ENCODE peak calls at places on chromosome X, in ten cellular contexts. Z is psoas muscle; F is COLO829; J is prostate gland; I is upper lobe of right lung; P is naive thymus-derived CD8-positive, alpha-beta T cell; M is mammary epithelial cell; W is substantia nigra; K is NCI-H2081; A is NCI-H446. V is an unnamed sample.

GRCh38 chrX:31314921-31315320 is 243.1 kb upstream of the FTHL17 start:
- DNase-seq in Z (no peak), F (no peak), J (no peak), I (no peak), P (no peak), M (no peak), W (no peak), K (no peak), A (no peak), V (no peak)

GRCh38 chrX:114508836-114509235 is 75.0 kb upstream of the HTR2C start:
- DNase-seq in Z (no peak), F (peak), J (no peak), I (no peak), P (no peak), M (no peak), W (no peak), K (no peak), A (no peak), V (no peak)

GRCh38 chrX:2463973-2464676 is 36.7 kb downstream of the DHRSX start:
- DNase-seq in Z (no peak), F (no peak), J (no peak), I (no peak), P (peak), M (no peak), W (no peak), K (no peak), A (no peak), V (no peak)

GRCh38 chrX:72461766-72462165 is 110.9 kb downstream of the HDAC8 start:
- DNase-seq in Z (no peak), F (peak), J (no peak), I (no peak), P (no peak), M (peak), W (no peak), K (no peak), A (no peak), V (peak)

GRCh38 chrX:123731258-123731986 is 1.4 kb downstream of the THOC2 start:
- DNase-seq in Z (no peak), F (no peak), J (no peak), I (peak), P (no peak), M (no peak), W (no peak), K (no peak), A (no peak), V (peak)

GRCh38 chrX:100928660-100929613 is at the start of gene XKRX:
- DNase-seq in Z (peak), F (no peak), J (peak), I (peak), P (peak), M (peak), W (no peak), K (peak), A (no peak), V (peak)

GRCh38 chrX:30196322-30196721 is 19.0 kb upstream of the MAGEB2 start:
- DNase-seq in Z (no peak), F (peak), J (no peak), I (no peak), P (no peak), M (peak), W (no peak), K (peak), A (no peak), V (no peak)

GRCh38 chrX:10043386-10043785 is 76.2 kb downstream of the CLDN34 start:
- DNase-seq in Z (no peak), F (no peak), J (no peak), I (no peak), P (no peak), M (no peak), W (no peak), K (no peak), A (no peak), V (no peak)

GRCh38 chrX:2541603-2542002 is 40.8 kb upstream of the DHRSX start:
- DNase-seq in Z (no peak), F (no peak), J (no peak), I (no peak), P (no peak), M (no peak), W (no peak), K (no peak), A (no peak), V (no peak)

GRCh38 chrX:77771601-77772000 is 14.4 kb downstream of the ATRX start:
- DNase-seq in Z (no peak), F (no peak), J (no peak), I (no peak), P (no peak), M (no peak), W (no peak), K (no peak), A (no peak), V (no peak)

GRCh38 chrX:130810561-130810960 is 92.4 kb downstream of the ENOX2 start:
- DNase-seq in Z (peak), F (no peak), J (no peak), I (no peak), P (no peak), M (no peak), W (no peak), K (no peak), A (no peak), V (no peak)

GRCh38 chrX:10235851-10236250 is 79.1 kb downstream of the CLCN4 start:
- DNase-seq in Z (no peak), F (peak), J (no peak), I (no peak), P (no peak), M (no peak), W (no peak), K (no peak), A (no peak), V (no peak)

GRCh38 chrX:112211459-112211858 is 128.9 kb upstream of the TRPC5 start:
- DNase-seq in Z (no peak), F (no peak), J (no peak), I (no peak), P (no peak), M (peak), W (no peak), K (no peak), A (no peak), V (no peak)

GRCh38 chrX:24466025-24466424 is 939 bp downstream of the PDK3 start:
- DNase-seq in Z (no peak), F (no peak), J (no peak), I (no peak), P (no peak), M (no peak), W (no peak), K (no peak), A (no peak), V (no peak)

GRCh38 chrX:120839506-120839905 is 36.2 kb downstream of the CT47B1 start:
- DNase-seq in Z (no peak), F (peak), J (no peak), I (no peak), P (no peak), M (peak), W (no peak), K (no peak), A (no peak), V (no peak)

GRCh38 chrX:154412468-154412867 is 1.1 kb downstream of the TAFAZZIN start:
- DNase-seq in Z (no peak), F (no peak), J (no peak), I (no peak), P (peak), M (no peak), W (no peak), K (no peak), A (no peak), V (peak)

GRCh38 chrX:155148724-155149537 is 67.3 kb upstream of the VBP1 start:
- DNase-seq in Z (no peak), F (peak), J (no peak), I (no peak), P (no peak), M (peak), W (no peak), K (no peak), A (no peak), V (peak)

GRCh38 chrX:100085851-100086250 is 324.2 kb downstream of the PCDH19 start:
- DNase-seq in Z (no peak), F (no peak), J (no peak), I (no peak), P (no peak), M (peak), W (no peak), K (no peak), A (no peak), V (no peak)

GRCh38 chrX:16114640-16115039 is 8.7 kb upstream of the GRPR start:
- DNase-seq in Z (no peak), F (peak), J (no peak), I (no peak), P (no peak), M (no peak), W (no peak), K (no peak), A (no peak), V (no peak)

GRCh38 chrX:18041656-18042055 is 179.0 kb downstream of the BEND2 start:
- DNase-seq in Z (no peak), F (no peak), J (no peak), I (no peak), P (no peak), M (no peak), W (no peak), K (no peak), A (no peak), V (no peak)

GRCh38 chrX:72308566-72309296 is 3.0 kb upstream of the CITED1 start:
- DNase-seq in Z (peak), F (peak), J (peak), I (peak), P (no peak), M (peak), W (peak), K (peak), A (peak), V (peak)

GRCh38 chrX:144219035-144219434 is 335.2 kb downstream of the UBE2NL start:
- DNase-seq in Z (no peak), F (peak), J (no peak), I (peak), P (no peak), M (peak), W (no peak), K (no peak), A (no peak), V (peak)

GRCh38 chrX:154321624-154322023 is 26.0 kb downstream of the TKTL1 start:
- DNase-seq in Z (no peak), F (no peak), J (no peak), I (no peak), P (peak), M (no peak), W (no peak), K (no peak), A (no peak), V (no peak)

GRCh38 chrX:52577464-52578173 is 60.8 kb upstream of the XAGE1B start:
- DNase-seq in Z (no peak), F (no peak), J (no peak), I (no peak), P (no peak), M (no peak), W (no peak), K (no peak), A (no peak), V (no peak)

GRCh38 chrX:64204252-64204651 is 1.3 kb downstream of the AMER1 start:
- DNase-seq in Z (peak), F (no peak), J (peak), I (peak), P (no peak), M (no peak), W (no peak), K (no peak), A (no peak), V (no peak)

GRCh38 chrX:129768586-129769466 is 10.9 kb upstream of the SASH3 start:
- DNase-seq in Z (no peak), F (no peak), J (no peak), I (no peak), P (no peak), M (no peak), W (no peak), K (no peak), A (no peak), V (no peak)

GRCh38 chrX:82961129-82961528 is 547.0 kb upstream of the POU3F4 start:
- DNase-seq in Z (no peak), F (no peak), J (no peak), I (no peak), P (no peak), M (no peak), W (no peak), K (no peak), A (no peak), V (no peak)

GRCh38 chrX:134636859-134637258 is 21.4 kb downstream of the PLAC1 start:
- DNase-seq in Z (no peak), F (no peak), J (no peak), I (no peak), P (no peak), M (no peak), W (no peak), K (no peak), A (peak), V (no peak)

GRCh38 chrX:136910565-136911040 is 30.1 kb upstream of the RBMX start:
- DNase-seq in Z (no peak), F (no peak), J (no peak), I (no peak), P (no peak), M (no peak), W (no peak), K (no peak), A (no peak), V (peak)

GRCh38 chrX:70129811-70130210 is 3.4 kb upstream of the IGBP1 start:
- DNase-seq in Z (no peak), F (peak), J (no peak), I (no peak), P (no peak), M (peak), W (no peak), K (no peak), A (no peak), V (no peak)

GRCh38 chrX:18149454-18149853 is 71.2 kb downstream of the BEND2 start:
- DNase-seq in Z (no peak), F (no peak), J (no peak), I (no peak), P (no peak), M (no peak), W (no peak), K (no peak), A (no peak), V (no peak)

GRCh38 chrX:51215266-51215665 is 117.4 kb upstream of the NUDT10 start:
- DNase-seq in Z (no peak), F (no peak), J (no peak), I (no peak), P (no peak), M (no peak), W (no peak), K (no peak), A (no peak), V (no peak)

GRCh38 chrX:134737061-134737460 is 78.8 kb upstream of the PLAC1 start:
- DNase-seq in Z (peak), F (no peak), J (no peak), I (no peak), P (no peak), M (no peak), W (no peak), K (no peak), A (no peak), V (no peak)

GRCh38 chrX:24629701-24630100 is 17.4 kb downstream of the PCYT1B start:
- DNase-seq in Z (no peak), F (no peak), J (no peak), I (no peak), P (no peak), M (no peak), W (no peak), K (no peak), A (no peak), V (no peak)

GRCh38 chrX:143634701-143635442 is 1.0 kb downstream of the SLITRK4 start:
- DNase-seq in Z (no peak), F (no peak), J (no peak), I (peak), P (no peak), M (no peak), W (no peak), K (no peak), A (no peak), V (peak)

GRCh38 chrX:150936556-150936955 is 38.1 kb upstream of the CD99L2 start:
- DNase-seq in Z (no peak), F (no peak), J (no peak), I (no peak), P (no peak), M (no peak), W (no peak), K (no peak), A (no peak), V (no peak)